ENCODE peak calls at places on chromosomes 4 and X, in six cellular contexts. I, D, F, U, H and X are unnamed samples.

GRCh38 chr4:166324321-166324720 is 451.3 kb downstream of the TLL1 start:
- DNase-seq in I (no peak), D (peak; percentile 15), F (peak; percentile 33), U (no peak), H (peak; percentile 8), X (peak; percentile 17)

GRCh38 chrX:106730385-106730784 is 3.9 kb downstream of the RNF128 start:
- DNase-seq in I (no peak), D (no peak), F (no peak), U (no peak), H (no peak), X (no peak)

GRCh38 chr4:13966241-13967195 is 339.0 kb upstream of the BOD1L1 start:
- DNase-seq in I (no peak), D (no peak), F (peak; percentile 45), U (no peak), H (no peak), X (peak; percentile 76)

GRCh38 chrX:70262952-70263567 is 3.1 kb upstream of the P2RY4 start:
- DNase-seq in I (no peak), D (peak; percentile 73), F (peak; percentile 36), U (peak; percentile 52), H (peak; percentile 2), X (peak; percentile 37)

GRCh38 chr4:126679303-126679702 is 953.5 kb upstream of the INTU start:
- DNase-seq in I (no peak), D (no peak), F (no peak), U (no peak), H (no peak), X (no peak)

GRCh38 chr4:139279723-139280620 is at the start of gene MGARP:
- DNase-seq in I (peak; percentile 71), D (no peak), F (no peak), U (peak; percentile 20), H (peak; percentile 75), X (peak; percentile 5)

GRCh38 chrX:14351889-14352288 is 177.4 kb upstream of the GLRA2 start:
- DNase-seq in I (no peak), D (peak; percentile 92), F (no peak), U (no peak), H (no peak), X (no peak)

GRCh38 chr4:8030121-8030781 is 90.6 kb upstream of the AFAP1 start:
- DNase-seq in I (no peak), D (no peak), F (no peak), U (no peak), H (no peak), X (no peak)

GRCh38 chrX:129781134-129782014 is 1.6 kb downstream of the SASH3 start:
- DNase-seq in I (no peak), D (no peak), F (no peak), U (peak; percentile 68), H (no peak), X (no peak)

GRCh38 chr4:159146454-159146853 is 43.6 kb downstream of the RAPGEF2 start:
- DNase-seq in I (no peak), D (no peak), F (no peak), U (no peak), H (no peak), X (no peak)

GRCh38 chrX:38805294-38806053 is 4.2 kb downstream of the MID1IP1 start:
- DNase-seq in I (no peak), D (peak; percentile 64), F (peak; percentile 20), U (peak; percentile 24), H (no peak), X (peak; percentile 76)

GRCh38 chrX:52410439-52411394 is 41.9 kb downstream of the XAGE2 start:
- DNase-seq in I (no peak), D (no peak), F (no peak), U (no peak), H (no peak), X (no peak)

GRCh38 chr4:23889814-23890269 is at the start of gene PPARGC1A:
- DNase-seq in I (peak; percentile 63), D (peak; percentile 22), F (peak; percentile 37), U (no peak), H (peak; percentile 77), X (peak; percentile 31)

GRCh38 chrX:151004085-151004484 is 20.9 kb downstream of the HMGB3 start:
- DNase-seq in I (no peak), D (no peak), F (no peak), U (no peak), H (peak; percentile 5), X (no peak)

GRCh38 chr4:7779194-7779768 is 160.4 kb downstream of the AFAP1 start:
- DNase-seq in I (no peak), D (no peak), F (no peak), U (no peak), H (no peak), X (no peak)

GRCh38 chrX:2497961-2498780 is 2.6 kb downstream of the DHRSX start:
- DNase-seq in I (peak; percentile 37), D (no peak), F (no peak), U (no peak), H (peak; percentile 71), X (peak; percentile 14)

GRCh38 chr4:89296399-89296798 is 11.2 kb downstream of the GPRIN3 start:
- DNase-seq in I (no peak), D (no peak), F (no peak), U (no peak), H (no peak), X (no peak)

GRCh38 chrX:97402903-97403302 is 519.2 kb downstream of the RPA4 start:
- DNase-seq in I (no peak), D (no peak), F (no peak), U (no peak), H (no peak), X (no peak)

GRCh38 chrX:110050885-110051284 is 48.0 kb downstream of the TMEM164 start:
- DNase-seq in I (no peak), D (no peak), F (no peak), U (no peak), H (no peak), X (no peak)

GRCh38 chrX:129755779-129756650 is 17.2 kb downstream of the XPNPEP2 start:
- DNase-seq in I (no peak), D (peak; percentile 16), F (no peak), U (no peak), H (peak; percentile 1), X (no peak)

GRCh38 chr4:92862509-92862908 is 558.7 kb downstream of the GRID2 start:
- DNase-seq in I (no peak), D (no peak), F (no peak), U (no peak), H (no peak), X (no peak)

GRCh38 chr4:26896636-26897035 is 36.0 kb downstream of the STIM2 start:
- DNase-seq in I (no peak), D (no peak), F (no peak), U (no peak), H (no peak), X (peak; percentile 4)

GRCh38 chr4:77158487-77158861 is 1.5 kb downstream of the CCNG2 start:
- DNase-seq in I (no peak), D (no peak), F (no peak), U (peak; percentile 10), H (no peak), X (no peak)

GRCh38 chr4:74092957-74093356 is 6.0 kb downstream of the CXCL2 start:
- DNase-seq in I (no peak), D (no peak), F (no peak), U (no peak), H (no peak), X (no peak)

GRCh38 chr4:40247350-40247749 is 50.5 kb downstream of the RHOH start:
- DNase-seq in I (no peak), D (no peak), F (no peak), U (no peak), H (no peak), X (no peak)

GRCh38 chrX:134794692-134795091 is 136.4 kb upstream of the PLAC1 start:
- DNase-seq in I (no peak), D (no peak), F (no peak), U (no peak), H (no peak), X (no peak)

GRCh38 chrX:150762258-150762867 is 69.2 kb downstream of the MTMR1 start:
- DNase-seq in I (no peak), D (no peak), F (no peak), U (no peak), H (no peak), X (no peak)